ENCODE peak calls at places on chromosomes 1 and 21, in four cellular contexts. One of them, this sample, is unnamed.

GRCh38 chr21:25507522-25507921 is 99.8 kb downstream of the MRPL39 start:
- DNase-seq in AG09309: no peak
- DNase-seq in HEK293T: no peak
- DNase-seq in HTR-8/SVneo: no peak
- DNase-seq in this sample: no peak

GRCh38 chr1:53572802-53573148 is 113.6 kb downstream of the DMRTB1 start:
- DNase-seq in HTR-8/SVneo: no peak
- DNase-seq in AG09309: no peak
- DNase-seq in HEK293T: no peak
- DNase-seq in this sample: no peak

GRCh38 chr1:162916407-162916806 is 55.4 kb upstream of the CCDC190 start:
- DNase-seq in HEK293T: no peak
- DNase-seq in AG09309: peak
- DNase-seq in HTR-8/SVneo: no peak
- DNase-seq in this sample: no peak

GRCh38 chr21:20424943-20425342 is 573.3 kb upstream of the NCAM2 start:
- DNase-seq in HTR-8/SVneo: no peak
- DNase-seq in HEK293T: no peak
- DNase-seq in AG09309: no peak
- DNase-seq in this sample: no peak

GRCh38 chr1:192557841-192558595 is 17.6 kb upstream of the RGS1 start:
- DNase-seq in HTR-8/SVneo: no peak
- DNase-seq in HEK293T: no peak
- DNase-seq in AG09309: no peak
- DNase-seq in this sample: no peak

GRCh38 chr1:232877361-232877991 is 72.3 kb downstream of the MAP10 start:
- DNase-seq in HEK293T: no peak
- DNase-seq in HTR-8/SVneo: no peak
- DNase-seq in AG09309: no peak
- DNase-seq in this sample: no peak

GRCh38 chr1:7008975-7009740 is 223.9 kb downstream of the CAMTA1 start:
- DNase-seq in HEK293T: no peak
- DNase-seq in HTR-8/SVneo: no peak
- DNase-seq in AG09309: no peak
- DNase-seq in this sample: no peak

GRCh38 chr1:210499956-210500355 is 171.3 kb downstream of the HHAT start:
- DNase-seq in HEK293T: no peak
- DNase-seq in HTR-8/SVneo: no peak
- DNase-seq in AG09309: no peak
- DNase-seq in this sample: no peak

GRCh38 chr1:47881505-47882442 is 115.4 kb downstream of the TRABD2B start:
- DNase-seq in HTR-8/SVneo: no peak
- DNase-seq in HEK293T: no peak
- DNase-seq in AG09309: no peak
- DNase-seq in this sample: no peak

GRCh38 chr1:203765029-203765837 is at the start of gene LAX1:
- DNase-seq in HTR-8/SVneo: no peak
- DNase-seq in AG09309: no peak
- DNase-seq in HEK293T: no peak
- DNase-seq in this sample: no peak

GRCh38 chr1:183308719-183309118 is 109.5 kb downstream of the NMNAT2 start:
- DNase-seq in AG09309: no peak
- DNase-seq in HTR-8/SVneo: no peak
- DNase-seq in HEK293T: no peak
- DNase-seq in this sample: no peak

GRCh38 chr1:185151215-185151614 is 5.5 kb downstream of the TRMT1L start:
- DNase-seq in HEK293T: no peak
- DNase-seq in HTR-8/SVneo: no peak
- DNase-seq in AG09309: no peak
- DNase-seq in this sample: no peak

GRCh38 chr1:58884706-58885661 is 101.1 kb upstream of the JUN start:
- DNase-seq in HEK293T: no peak
- DNase-seq in HTR-8/SVneo: no peak
- DNase-seq in AG09309: no peak
- DNase-seq in this sample: no peak

GRCh38 chr1:198890531-198890930 is 251.7 kb downstream of the PTPRC start:
- DNase-seq in AG09309: no peak
- DNase-seq in HTR-8/SVneo: no peak
- DNase-seq in HEK293T: no peak
- DNase-seq in this sample: no peak

GRCh38 chr1:34928066-34928864 is 1.2 kb downstream of the DLGAP3 start:
- DNase-seq in HTR-8/SVneo: no peak
- DNase-seq in AG09309: no peak
- DNase-seq in HEK293T: no peak
- DNase-seq in this sample: peak

GRCh38 chr1:220892086-220892376 is 12.8 kb downstream of the HLX start:
- DNase-seq in HTR-8/SVneo: no peak
- DNase-seq in HEK293T: no peak
- DNase-seq in AG09309: no peak
- DNase-seq in this sample: no peak

GRCh38 chr1:233598891-233599541 is 14.9 kb upstream of the KCNK1 start:
- DNase-seq in HTR-8/SVneo: no peak
- DNase-seq in AG09309: no peak
- DNase-seq in HEK293T: no peak
- DNase-seq in this sample: no peak

GRCh38 chr1:161307230-161307768 is 2.5 kb downstream of the MPZ start:
- DNase-seq in HEK293T: no peak
- DNase-seq in HTR-8/SVneo: no peak
- DNase-seq in AG09309: no peak
- DNase-seq in this sample: no peak

GRCh38 chr1:117883620-117884019 is 45.8 kb downstream of the GDAP2 start:
- DNase-seq in HTR-8/SVneo: no peak
- DNase-seq in AG09309: no peak
- DNase-seq in HEK293T: no peak
- DNase-seq in this sample: no peak

This sample was measured in nucleus accumbens.